ENCODE peak calls at places on chromosome X, in eight cellular contexts. One of them, this sample, is unnamed. For H3K9me3, the result is how much of the 10 kb centered on the place peaks cover.

GRCh38 chrX:64206556-64207162 is 1.2 kb upstream of the AMER1 start:
- DNase-seq in Panc1: no peak
- DNase-seq in lung: no peak
- DNase-seq in endodermal cell: no peak
- DNase-seq in PC-9: peak
- DNase-seq in H9: no peak
- DNase-seq in CD8-positive, alpha-beta T cell: no peak
- DNase-seq in endothelial cell of umbilical vein: no peak
- DNase-seq in this sample: no peak

GRCh38 chrX:12138366-12139313 is at the start of gene FRMPD4:
- DNase-seq in Panc1: no peak
- DNase-seq in lung: no peak
- DNase-seq in endodermal cell: peak
- DNase-seq in PC-9: no peak
- DNase-seq in H9: peak
- DNase-seq in CD8-positive, alpha-beta T cell: no peak
- DNase-seq in endothelial cell of umbilical vein: no peak
- DNase-seq in this sample: no peak

GRCh38 chrX:1392376-1393130 is 640 bp upstream of the SLC25A6 start:
- DNase-seq in Panc1: no peak
- DNase-seq in lung: peak
- DNase-seq in endodermal cell: peak
- DNase-seq in PC-9: peak
- DNase-seq in H9: peak
- DNase-seq in CD8-positive, alpha-beta T cell: no peak
- DNase-seq in endothelial cell of umbilical vein: no peak
- DNase-seq in this sample: no peak

GRCh38 chrX:45775462-45775861 is 574.8 kb upstream of the DIPK2B start:
- DNase-seq in Panc1: no peak
- DNase-seq in lung: no peak
- DNase-seq in endodermal cell: no peak
- DNase-seq in PC-9: peak
- DNase-seq in H9: no peak
- DNase-seq in CD8-positive, alpha-beta T cell: no peak
- DNase-seq in endothelial cell of umbilical vein: peak
- DNase-seq in this sample: no peak

GRCh38 chrX:104482757-104483156 is 83.2 kb upstream of the IL1RAPL2 start:
- DNase-seq in Panc1: no peak
- DNase-seq in lung: no peak
- DNase-seq in endodermal cell: no peak
- DNase-seq in PC-9: no peak
- DNase-seq in H9: no peak
- DNase-seq in CD8-positive, alpha-beta T cell: no peak
- DNase-seq in endothelial cell of umbilical vein: no peak
- DNase-seq in this sample: no peak

GRCh38 chrX:1537031-1537715 is at the start of gene P2RY8:
- DNase-seq in Panc1: no peak
- DNase-seq in lung: peak
- DNase-seq in endodermal cell: no peak
- DNase-seq in PC-9: peak
- DNase-seq in H9: no peak
- DNase-seq in CD8-positive, alpha-beta T cell: peak
- DNase-seq in endothelial cell of umbilical vein: no peak
- DNase-seq in this sample: peak

GRCh38 chrX:72132456-72132855 is 741 bp upstream of the RTL5 start:
- DNase-seq in Panc1: no peak
- DNase-seq in lung: no peak
- DNase-seq in endodermal cell: no peak
- DNase-seq in PC-9: no peak
- DNase-seq in H9: no peak
- DNase-seq in CD8-positive, alpha-beta T cell: no peak
- DNase-seq in endothelial cell of umbilical vein: no peak
- DNase-seq in this sample: no peak

GRCh38 chrX:120559799-120560198 is 963 bp downstream of the CUL4B start:
- DNase-seq in Panc1: no peak
- DNase-seq in lung: no peak
- DNase-seq in endodermal cell: no peak
- DNase-seq in PC-9: no peak
- DNase-seq in H9: no peak
- DNase-seq in CD8-positive, alpha-beta T cell: no peak
- DNase-seq in endothelial cell of umbilical vein: no peak
- DNase-seq in this sample: no peak

GRCh38 chrX:3176439-3176820 is 135.2 kb downstream of the ARSF start:
- DNase-seq in Panc1: no peak
- DNase-seq in lung: no peak
- DNase-seq in endodermal cell: no peak
- DNase-seq in PC-9: no peak
- DNase-seq in H9: no peak
- DNase-seq in CD8-positive, alpha-beta T cell: no peak
- DNase-seq in endothelial cell of umbilical vein: no peak
- DNase-seq in this sample: no peak

GRCh38 chrX:1313788-1314187 is 22.8 kb upstream of the IL3RA start:
- DNase-seq in Panc1: no peak
- DNase-seq in lung: no peak
- DNase-seq in endodermal cell: no peak
- DNase-seq in PC-9: no peak
- DNase-seq in H9: no peak
- DNase-seq in CD8-positive, alpha-beta T cell: no peak
- DNase-seq in endothelial cell of umbilical vein: no peak
- DNase-seq in this sample: no peak

GRCh38 chrX:37686348-37686736 is 751 bp downstream of the XK start:
- DNase-seq in Panc1: no peak
- DNase-seq in lung: no peak
- DNase-seq in endodermal cell: no peak
- DNase-seq in PC-9: no peak
- DNase-seq in H9: no peak
- DNase-seq in CD8-positive, alpha-beta T cell: no peak
- DNase-seq in endothelial cell of umbilical vein: no peak
- DNase-seq in this sample: no peak

GRCh38 chrX:115894087-115894486 is 276.5 kb upstream of the AGTR2 start:
- DNase-seq in Panc1: no peak
- DNase-seq in lung: peak
- DNase-seq in endodermal cell: no peak
- DNase-seq in PC-9: peak
- DNase-seq in H9: peak
- DNase-seq in CD8-positive, alpha-beta T cell: no peak
- DNase-seq in endothelial cell of umbilical vein: no peak
- DNase-seq in this sample: no peak

GRCh38 chrX:103220511-103221406 is 5.9 kb downstream of the BEX4 start:
- DNase-seq in Panc1: no peak
- DNase-seq in lung: no peak
- DNase-seq in endodermal cell: no peak
- DNase-seq in PC-9: peak
- DNase-seq in H9: no peak
- DNase-seq in CD8-positive, alpha-beta T cell: no peak
- DNase-seq in endothelial cell of umbilical vein: no peak
- DNase-seq in this sample: no peak

DNA sequence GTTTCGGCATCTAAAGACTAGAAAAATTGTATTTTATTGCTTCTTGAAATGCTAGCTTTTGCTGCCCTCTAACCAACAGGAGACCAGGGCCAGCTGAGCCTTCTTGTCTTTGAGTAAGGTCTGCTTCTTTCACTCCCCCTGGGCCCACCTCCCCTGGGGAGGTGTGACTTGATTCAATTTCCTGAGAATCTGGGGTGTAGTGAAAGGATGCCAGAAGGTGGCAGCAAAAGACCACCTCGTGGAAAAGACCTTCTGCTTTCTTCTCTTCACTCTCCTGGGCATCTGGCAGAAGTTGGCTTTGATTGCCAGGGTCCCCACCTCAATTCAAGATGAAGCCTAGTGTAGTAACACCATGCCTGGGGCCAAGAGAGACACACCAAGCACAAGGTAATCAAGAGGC is 96.5 kb upstream of the MAOA start:
- DNase-seq in Panc1: peak
- DNase-seq in lung: peak
- DNase-seq in endodermal cell: peak
- DNase-seq in PC-9: peak
- DNase-seq in H9: peak
- DNase-seq in CD8-positive, alpha-beta T cell: peak
- DNase-seq in endothelial cell of umbilical vein: peak
- DNase-seq in this sample: peak
- TF ChIP-seq CTCF in Panc1: peak
- TF ChIP-seq CTCF in lung: peak
- TF ChIP-seq CTCF in endodermal cell: peak
- TF ChIP-seq CTCF in PC-9: peak
- TF ChIP-seq CTCF in H9: peak
- TF ChIP-seq CTCF in CD8-positive, alpha-beta T cell: no peak
- TF ChIP-seq CTCF in endothelial cell of umbilical vein: peak
- TF ChIP-seq CTCF in this sample: no peak

GRCh38 chrX:40165861-40166260 is 68.1 kb upstream of the BCOR start:
- DNase-seq in Panc1: no peak
- DNase-seq in lung: no peak
- DNase-seq in endodermal cell: no peak
- DNase-seq in PC-9: no peak
- DNase-seq in H9: no peak
- DNase-seq in CD8-positive, alpha-beta T cell: no peak
- DNase-seq in endothelial cell of umbilical vein: no peak
- DNase-seq in this sample: no peak

GRCh38 chrX:40169193-40170086 is 71.7 kb upstream of the BCOR start:
- DNase-seq in Panc1: peak
- DNase-seq in lung: no peak
- DNase-seq in endodermal cell: peak
- DNase-seq in PC-9: no peak
- DNase-seq in H9: peak
- DNase-seq in CD8-positive, alpha-beta T cell: peak
- DNase-seq in endothelial cell of umbilical vein: peak
- DNase-seq in this sample: peak

GRCh38 chrX:40166582-40166981 is 68.8 kb upstream of the BCOR start:
- DNase-seq in Panc1: no peak
- DNase-seq in lung: no peak
- DNase-seq in endodermal cell: peak
- DNase-seq in PC-9: no peak
- DNase-seq in H9: peak
- DNase-seq in CD8-positive, alpha-beta T cell: no peak
- DNase-seq in endothelial cell of umbilical vein: no peak
- DNase-seq in this sample: no peak

GRCh38 chrX:40167240-40168182 is 69.8 kb upstream of the BCOR start:
- DNase-seq in Panc1: no peak
- DNase-seq in lung: no peak
- DNase-seq in endodermal cell: peak
- DNase-seq in PC-9: no peak
- DNase-seq in H9: peak
- DNase-seq in CD8-positive, alpha-beta T cell: peak
- DNase-seq in endothelial cell of umbilical vein: no peak
- DNase-seq in this sample: no peak

DNA sequence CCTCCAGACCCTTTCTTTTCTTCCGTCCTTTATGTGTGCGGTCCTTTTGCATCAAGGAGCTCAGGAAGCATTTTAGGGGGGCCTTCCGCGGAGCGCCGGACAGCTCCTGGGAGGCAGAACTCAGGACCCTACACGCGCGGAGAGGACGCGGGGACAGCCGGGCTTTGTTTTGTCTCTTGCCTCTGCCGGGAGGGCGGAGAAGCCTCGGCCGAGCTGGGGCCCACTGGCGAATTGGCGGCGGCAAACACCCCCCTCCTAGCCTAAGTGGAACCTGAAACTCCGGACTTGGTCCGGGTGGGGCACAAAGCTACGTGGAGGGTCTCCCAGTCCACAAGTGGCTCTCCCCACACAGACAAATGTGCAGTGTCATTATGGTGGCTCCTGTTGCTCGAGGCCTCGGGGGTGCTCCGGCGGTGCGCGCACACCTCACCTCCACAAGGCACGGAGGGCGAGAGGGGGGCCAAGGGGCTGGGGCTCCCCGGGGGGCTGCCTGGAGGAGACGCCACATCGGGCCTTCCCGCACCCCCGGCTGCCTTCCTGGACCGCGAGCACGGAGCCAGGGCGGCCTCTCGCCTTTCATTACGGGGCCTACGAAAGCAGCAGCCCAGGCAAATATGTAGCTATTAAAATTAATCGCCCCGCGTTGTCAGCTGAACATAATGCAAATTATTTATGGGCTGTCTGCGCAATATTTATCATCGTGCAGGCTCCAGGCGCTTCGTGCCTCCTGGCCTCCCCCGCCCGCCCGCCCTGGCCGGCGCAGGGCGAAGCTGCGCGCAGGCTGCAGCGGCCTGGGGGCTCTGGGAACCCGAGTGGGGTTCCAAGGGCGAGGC is 70.6 kb upstream of the BCOR start:
- DNase-seq in Panc1: no peak
- DNase-seq in lung: no peak
- DNase-seq in endodermal cell: peak
- DNase-seq in PC-9: no peak
- DNase-seq in H9: peak
- DNase-seq in CD8-positive, alpha-beta T cell: no peak
- DNase-seq in endothelial cell of umbilical vein: no peak
- DNase-seq in this sample: no peak
- H3K27ac ChIP-seq in Panc1: peak
- H3K27ac ChIP-seq in lung: no peak
- H3K27ac ChIP-seq in endodermal cell: no peak
- H3K27ac ChIP-seq in PC-9: no peak
- H3K27ac ChIP-seq in H9: peak
- H3K27ac ChIP-seq in CD8-positive, alpha-beta T cell: no peak
- H3K27ac ChIP-seq in endothelial cell of umbilical vein: no peak
- H3K27ac ChIP-seq in this sample: peak

GRCh38 chrX:81957900-81958545 is 756.1 kb downstream of the SH3BGRL start:
- DNase-seq in Panc1: no peak
- DNase-seq in lung: no peak
- DNase-seq in endodermal cell: no peak
- DNase-seq in PC-9: no peak
- DNase-seq in H9: no peak
- DNase-seq in CD8-positive, alpha-beta T cell: no peak
- DNase-seq in endothelial cell of umbilical vein: no peak
- DNase-seq in this sample: no peak
- H3K9me3 ChIP-seq in Panc1: under half
- H3K9me3 ChIP-seq in lung: under half
- H3K9me3 ChIP-seq in endodermal cell: under half
- H3K9me3 ChIP-seq in PC-9: under half
- H3K9me3 ChIP-seq in H9: under half
- H3K9me3 ChIP-seq in CD8-positive, alpha-beta T cell: under half
- H3K9me3 ChIP-seq in endothelial cell of umbilical vein: under half
- H3K9me3 ChIP-seq in this sample: under half

DNA sequence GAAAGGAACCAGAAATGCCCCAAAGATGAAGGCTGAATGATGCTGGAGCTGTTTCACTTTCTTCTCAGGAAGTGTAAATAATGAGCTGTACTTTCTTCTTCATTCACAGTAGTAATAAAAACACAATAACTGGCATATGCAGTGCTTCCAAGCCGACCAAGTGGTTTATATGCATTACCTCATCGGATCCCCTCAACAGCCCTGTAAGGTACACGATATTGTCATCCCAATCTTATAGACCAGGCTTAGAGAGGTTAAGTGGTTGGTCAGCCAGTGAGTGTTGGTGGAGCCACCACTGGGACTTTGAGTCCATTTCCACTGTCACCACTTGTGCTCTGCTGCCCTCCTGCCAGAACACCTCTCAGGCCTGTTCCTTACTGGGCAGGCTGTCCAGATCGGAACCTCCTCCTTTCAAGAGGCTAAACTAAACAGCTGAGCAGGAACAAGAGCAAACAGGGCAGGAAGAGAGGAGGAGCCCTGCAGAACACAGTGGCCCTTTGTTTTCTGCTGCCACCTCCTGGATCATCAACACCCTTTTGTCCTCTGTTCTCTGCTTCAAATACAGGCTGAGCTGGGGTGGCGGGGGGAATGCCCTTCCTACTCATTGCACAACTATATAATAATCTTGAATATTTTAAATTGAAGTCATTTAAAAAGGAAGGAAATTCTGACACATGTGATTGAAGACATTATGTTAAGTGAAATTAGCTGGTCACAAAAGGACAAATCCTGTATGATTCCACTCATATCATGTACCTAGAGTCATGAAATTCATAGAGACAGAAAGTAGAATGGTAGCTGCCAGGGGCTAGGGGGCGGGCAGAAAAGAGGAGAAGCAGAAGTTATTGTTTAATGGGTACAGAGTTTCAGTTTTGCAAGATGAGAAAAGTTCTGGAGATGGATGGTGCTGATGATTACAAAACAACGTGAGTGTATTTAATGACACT is 112.5 kb upstream of the ATP6AP2 start:
- DNase-seq in Panc1: peak
- DNase-seq in lung: peak
- DNase-seq in endodermal cell: peak
- DNase-seq in PC-9: peak
- DNase-seq in H9: peak
- DNase-seq in CD8-positive, alpha-beta T cell: peak
- DNase-seq in endothelial cell of umbilical vein: peak
- DNase-seq in this sample: no peak
- TF ChIP-seq CTCF in Panc1: peak
- TF ChIP-seq CTCF in lung: peak
- TF ChIP-seq CTCF in endodermal cell: peak
- TF ChIP-seq CTCF in PC-9: no peak
- TF ChIP-seq CTCF in H9: peak
- TF ChIP-seq CTCF in CD8-positive, alpha-beta T cell: no peak
- TF ChIP-seq CTCF in endothelial cell of umbilical vein: no peak
- TF ChIP-seq CTCF in this sample: peak